ENCODE peak calls at places on chromosomes 2 and 18, in eight cellular contexts. Y is WERI-Rb-1, E is fibroblast of lung, C is HepG2, Q is fibroblast of mammary gland, S is bronchial epithelial cell, H is transverse colon, K is fibroblast of the aortic adventitia. U is an unnamed sample.

GRCh38 chr2:60385648-60386047 is 167.8 kb downstream of the BCL11A start:
- DNase-seq in K (no peak), Q (no peak), Y (no peak), E (no peak), H (no peak), C (no peak), S (no peak), U (peak)

GRCh38 chr2:36800381-36800780 is 103.9 kb downstream of the VIT start:
- DNase-seq in K (no peak), Q (no peak), H (no peak), Y (no peak), S (no peak), E (no peak), C (no peak), U (no peak)

GRCh38 chr2:38076710-38077430 is 919 bp upstream of the CYP1B1 start:
- DNase-seq in K (peak), H (peak), Q (peak), Y (peak), C (no peak), E (peak), S (peak), U (peak)

GRCh38 chr2:86703704-86704370 is 16.3 kb upstream of the RMND5A start:
- DNase-seq in K (peak), C (no peak), H (peak), Q (peak), Y (no peak), S (peak), E (peak), U (peak)

GRCh38 chr2:197170137-197170682 is 140.4 kb downstream of the ANKRD44 start:
- DNase-seq in Q (peak), C (no peak), E (no peak), K (peak), H (no peak), S (peak), Y (no peak), U (peak)

GRCh38 chr2:156867201-156867600 is 390.3 kb upstream of the GALNT5 start:
- DNase-seq in K (peak), H (no peak), S (peak), E (no peak), Y (no peak), Q (no peak), C (no peak), U (no peak)

GRCh38 chr2:161681043-161681442 is 56.8 kb downstream of the SLC4A10 start:
- DNase-seq in H (no peak), K (peak), Y (no peak), Q (peak), E (peak), C (no peak), S (peak), U (no peak)

GRCh38 chr18:62165583-62165982 is 21.3 kb downstream of the PIGN start:
- DNase-seq in K (no peak), E (no peak), Y (no peak), S (peak), H (no peak), C (no peak), Q (peak), U (no peak)

GRCh38 chr18:35345460-35345921 is 1.3 kb upstream of the ZNF24 start:
- DNase-seq in C (peak), K (peak), S (no peak), E (peak), Y (no peak), Q (no peak), H (no peak), U (no peak)

GRCh38 chr2:105919826-105920225 is 175.1 kb downstream of the NCK2 start:
- DNase-seq in H (peak), Q (peak), S (peak), E (peak), Y (peak), K (peak), C (peak), U (peak)

GRCh38 chr2:134491796-134492441 is 226.9 kb downstream of the TMEM163 start:
- DNase-seq in C (peak), E (no peak), Q (no peak), K (no peak), S (peak), H (no peak), Y (peak), U (no peak)

GRCh38 chr2:45043171-45043570 is 33.9 kb upstream of the SIX2 start:
- DNase-seq in C (no peak), K (no peak), H (peak), Q (no peak), E (no peak), S (no peak), Y (no peak), U (no peak)

GRCh38 chr2:214574077-214574775 is 163.4 kb downstream of the VWC2L start:
- DNase-seq in Y (no peak), S (no peak), H (no peak), C (no peak), E (no peak), K (no peak), Q (no peak), U (no peak)

GRCh38 chr18:35264409-35264808 is 23.6 kb downstream of the ZNF397 start:
- DNase-seq in C (no peak), Q (no peak), E (no peak), S (no peak), K (no peak), Y (no peak), H (no peak), U (no peak)

GRCh38 chr2:43368483-43369385 is 142.3 kb upstream of the ZFP36L2 start:
- DNase-seq in Q (peak), C (no peak), E (peak), H (no peak), S (no peak), K (peak), Y (no peak), U (no peak)

GRCh38 chr2:10284108-10284870 is 18.4 kb upstream of the HPCAL1 start:
- DNase-seq in H (no peak), Y (no peak), S (no peak), Q (no peak), E (no peak), K (no peak), C (no peak), U (no peak)

GRCh38 chr2:64762301-64762997 is 108.7 kb upstream of the SERTAD2 start:
- DNase-seq in C (no peak), Y (no peak), E (no peak), K (no peak), Q (no peak), H (no peak), S (no peak), U (no peak)

GRCh38 chr18:79679552-79680099 is at the start of gene CTDP1:
- DNase-seq in C (peak), K (peak), E (peak), Y (peak), Q (peak), H (peak), S (peak), U (peak)

GRCh38 chr18:79680891-79681339 is 1.3 kb downstream of the CTDP1 start:
- DNase-seq in K (no peak), E (no peak), S (no peak), Q (no peak), C (no peak), H (peak), Y (no peak), U (no peak)

GRCh38 chr18:79681484-79682387 is 2.1 kb downstream of the CTDP1 start:
- DNase-seq in H (peak), C (no peak), S (no peak), Q (no peak), Y (no peak), E (no peak), K (no peak), U (no peak)

GRCh38 chr18:79678665-79679551 is 695 bp upstream of the CTDP1 start:
- DNase-seq in K (peak), Q (peak), H (peak), S (peak), C (peak), Y (peak), E (peak), U (peak)

GRCh38 chr18:79680100-79680879 is 687 bp downstream of the CTDP1 start:
- DNase-seq in H (peak), Q (peak), S (peak), K (peak), Y (no peak), C (peak), E (peak), U (peak)
- TF ChIP-seq CTCF in H (no peak), Q (no peak), S (peak), K (no peak), Y (peak), C (no peak), E (no peak), U (peak)

GRCh38 chr2:163467206-163467605 is 268.6 kb downstream of the FIGN start:
- DNase-seq in Q (peak), E (no peak), C (no peak), K (no peak), S (no peak), H (no peak), Y (no peak), U (no peak)

GRCh38 chr2:163474319-163474744 is 261.5 kb downstream of the FIGN start:
- DNase-seq in C (peak), E (no peak), Y (no peak), Q (no peak), H (no peak), S (no peak), K (no peak), U (no peak)

GRCh38 chr2:163469561-163469962 is 266.2 kb downstream of the FIGN start:
- DNase-seq in S (no peak), C (no peak), H (no peak), Y (no peak), Q (peak), K (peak), E (no peak), U (no peak)

GRCh38 chr2:163475815-163476214 is 260.0 kb downstream of the FIGN start:
- DNase-seq in Y (no peak), E (no peak), Q (no peak), S (no peak), K (no peak), C (no peak), H (no peak), U (no peak)

GRCh38 chr2:163471947-163472346 is 263.9 kb downstream of the FIGN start:
- DNase-seq in S (peak), C (peak), E (peak), Y (no peak), H (no peak), K (peak), Q (peak), U (peak)
- TF ChIP-seq CTCF in S (peak), C (peak), E (peak), Y (peak), H (no peak), K (peak), Q (peak), U (peak)

GRCh38 chr2:153291718-153292117 is 186.8 kb downstream of the RPRM start:
- DNase-seq in K (no peak), H (no peak), E (no peak), S (no peak), C (no peak), Y (no peak), Q (no peak), U (no peak)

GRCh38 chr2:153287109-153287801 is 191.3 kb downstream of the RPRM start:
- DNase-seq in E (no peak), Y (peak), S (no peak), H (no peak), K (no peak), C (peak), Q (no peak), U (no peak)
- TF ChIP-seq CTCF in E (no peak), Y (peak), S (no peak), H (no peak), K (no peak), C (peak), Q (peak), U (peak)

GRCh38 chr2:223601932-223602676 is at the start of gene SCG2:
- DNase-seq in S (peak), E (peak), Q (peak), Y (peak), C (peak), H (peak), K (peak), U (peak)
- TF ChIP-seq CTCF in S (no peak), E (peak), Q (peak), Y (no peak), C (peak), H (no peak), K (peak), U (peak)

GRCh38 chr18:24941164-24941951 is 410.6 kb downstream of the ZNF521 start:
- DNase-seq in C (no peak), S (no peak), K (no peak), Q (no peak), E (no peak), H (no peak), Y (no peak), U (no peak)

GRCh38 chr18:24937624-24938285 is 414.2 kb downstream of the ZNF521 start:
- DNase-seq in Y (no peak), K (no peak), E (no peak), Q (no peak), H (no peak), C (no peak), S (no peak), U (no peak)

GRCh38 chr18:24935896-24936295 is 416.1 kb downstream of the ZNF521 start:
- DNase-seq in E (no peak), Y (no peak), H (no peak), Q (no peak), K (no peak), S (no peak), C (no peak), U (no peak)

GRCh38 chr18:24942144-24942543 is 409.8 kb downstream of the ZNF521 start:
- DNase-seq in Q (no peak), H (no peak), C (no peak), E (no peak), Y (no peak), K (no peak), S (no peak), U (no peak)

DNA sequence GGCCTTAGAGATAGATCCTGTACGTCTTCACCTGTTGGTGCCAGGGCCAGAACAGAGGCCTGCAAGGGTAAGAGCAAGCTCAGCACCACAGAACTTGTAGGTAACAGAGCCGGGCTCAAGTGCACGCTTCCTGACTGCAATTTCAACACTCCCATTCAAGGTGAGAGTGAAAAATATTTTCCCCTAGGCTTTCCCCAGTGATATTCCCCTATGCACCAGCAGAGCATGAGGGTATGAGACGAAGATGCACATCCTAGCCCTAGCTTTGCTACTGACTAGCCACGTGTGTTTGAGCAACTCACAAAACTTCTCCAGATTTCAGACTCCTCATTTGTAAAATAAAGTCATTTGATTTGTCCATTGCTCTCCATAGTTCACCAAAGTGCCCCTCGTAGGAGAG is 411.6 kb downstream of the ZNF521 start:
- DNase-seq in S (no peak), Y (no peak), E (no peak), Q (no peak), H (no peak), K (no peak), C (no peak), U (no peak)
- TF ChIP-seq CTCF in S (no peak), Y (no peak), E (no peak), Q (no peak), H (no peak), K (no peak), C (no peak), U (no peak)

GRCh38 chr2:203898697-203899096 is 31.1 kb downstream of the CTLA4 start:
- DNase-seq in E (no peak), Q (no peak), C (no peak), Y (no peak), H (no peak), S (no peak), K (no peak), U (no peak)

GRCh38 chr2:203905661-203906060 is 30.9 kb upstream of the ICOS start:
- DNase-seq in E (no peak), C (no peak), Y (no peak), K (peak), H (no peak), S (no peak), Q (peak), U (peak)

GRCh38 chr2:203908344-203909185 is 28.0 kb upstream of the ICOS start:
- DNase-seq in C (no peak), H (peak), Q (no peak), E (no peak), K (no peak), Y (no peak), S (no peak), U (no peak)

GRCh38 chr2:203900298-203900697 is 32.7 kb downstream of the CTLA4 start:
- DNase-seq in K (peak), Q (no peak), C (no peak), Y (no peak), E (no peak), H (no peak), S (no peak), U (no peak)

GRCh38 chr2:203904022-203904421 is 32.5 kb upstream of the ICOS start:
- DNase-seq in C (no peak), Y (no peak), K (no peak), S (no peak), Q (peak), E (no peak), H (no peak), U (no peak)
- TF ChIP-seq CTCF in C (no peak), Y (no peak), K (no peak), S (no peak), Q (no peak), E (no peak), H (no peak), U (no peak)

DNA sequence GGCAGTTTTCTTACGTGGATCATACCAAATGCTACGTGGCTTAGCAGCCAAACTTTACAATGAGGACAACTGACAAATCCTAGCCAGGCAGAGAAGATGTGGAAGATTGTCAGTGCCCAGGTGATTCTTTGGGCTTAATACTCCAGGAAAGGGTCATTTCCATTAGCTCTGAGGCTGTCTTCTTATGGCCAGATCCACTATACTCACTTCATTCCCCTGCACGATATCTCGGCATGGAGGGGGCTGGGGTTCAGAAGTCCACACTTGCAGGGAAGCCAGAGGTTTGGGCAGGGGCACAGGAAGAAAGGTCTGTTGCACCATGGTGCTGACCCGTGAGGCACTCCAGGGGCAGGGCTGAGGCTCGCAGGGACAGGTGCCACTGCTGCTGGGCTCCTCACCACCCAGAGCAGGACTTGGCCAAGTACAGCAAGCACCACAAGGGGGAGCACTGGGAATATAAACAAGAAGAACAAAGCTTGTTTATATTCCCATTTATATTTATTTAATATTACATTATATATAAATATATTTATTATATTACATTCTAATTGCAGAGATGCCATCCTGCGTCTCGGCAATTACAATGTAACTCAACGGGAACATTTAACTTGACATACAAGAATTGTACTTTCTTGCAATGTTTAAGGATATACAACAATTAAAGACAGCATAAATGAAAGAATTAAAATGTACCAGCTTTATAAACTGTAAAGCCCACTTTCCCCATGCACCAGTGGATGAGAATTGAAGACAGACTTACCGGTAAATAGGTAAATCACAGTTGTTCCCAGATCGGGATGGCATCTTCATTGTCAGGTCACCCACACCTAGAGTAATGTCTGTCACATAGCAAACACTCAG is 27.2 kb downstream of the CLUL1 start:
- DNase-seq in C (peak), H (peak), Y (peak), S (peak), K (peak), Q (peak), E (peak), U (peak)
- TF ChIP-seq CTCF in C (peak), H (peak), Y (peak), S (peak), K (peak), Q (peak), E (peak), U (peak)

DNA sequence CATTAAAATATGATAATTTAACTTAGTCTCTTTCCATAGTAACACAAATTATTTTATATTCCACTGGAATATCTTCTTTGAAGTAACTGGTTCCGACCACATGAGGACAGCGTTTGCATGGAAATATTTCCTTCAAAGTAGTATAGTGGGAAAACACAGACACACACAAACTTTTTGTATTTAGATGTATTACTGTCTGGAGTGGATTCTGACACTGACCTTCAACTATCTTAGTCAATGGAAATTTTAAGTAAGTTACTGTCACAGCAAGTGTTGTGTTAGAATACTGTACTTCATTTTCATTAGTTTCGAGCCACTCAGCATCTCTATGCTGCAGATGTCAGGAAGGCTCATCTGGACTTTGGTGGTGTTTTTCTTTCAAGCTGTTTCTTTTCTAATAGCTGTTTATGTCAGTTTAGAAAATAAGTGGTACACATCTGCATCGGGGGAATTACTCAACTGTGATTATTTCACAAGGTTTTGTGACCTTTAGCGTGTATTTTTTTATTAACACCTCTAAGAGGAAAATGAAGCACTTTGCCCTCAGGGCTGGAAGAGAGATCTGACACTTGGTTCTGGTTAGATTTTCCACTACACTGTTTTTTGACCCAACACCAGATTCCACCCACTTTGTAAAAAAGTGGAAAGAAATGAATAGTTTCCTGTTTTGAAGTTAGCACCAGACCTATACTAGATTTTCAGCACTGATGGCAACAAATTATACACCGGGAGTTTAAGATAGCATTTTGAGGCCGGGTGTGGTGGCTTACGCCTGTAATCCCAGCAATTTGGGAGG is 18.9 kb upstream of the THOC1 start:
- DNase-seq in H (no peak), E (peak), S (peak), C (peak), Q (peak), Y (peak), K (peak), U (peak)
- TF ChIP-seq CTCF in H (peak), E (peak), S (no peak), C (peak), Q (peak), Y (peak), K (peak), U (peak)

DNA sequence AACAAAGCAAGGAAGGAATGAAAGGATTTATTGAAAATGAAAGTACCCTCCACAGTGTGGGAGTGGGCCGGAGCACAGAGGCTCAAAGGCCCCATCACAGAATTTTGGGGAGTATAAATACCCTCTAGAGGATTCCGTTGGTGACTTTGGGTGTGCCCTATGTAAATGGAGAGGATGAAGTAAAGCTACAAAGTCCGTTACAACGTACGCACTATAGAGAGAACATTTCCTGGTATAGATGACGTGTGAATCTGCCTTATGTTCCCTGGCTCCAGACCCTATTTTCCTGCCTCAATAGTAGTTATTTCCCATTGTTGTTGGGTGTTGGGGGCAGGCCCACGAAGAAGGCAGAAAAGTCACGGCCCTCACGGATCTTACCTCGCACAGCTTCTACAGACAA is 65.3 kb downstream of the GALR1 start:
- DNase-seq in K (no peak), C (no peak), H (no peak), S (no peak), Q (no peak), Y (no peak), E (no peak), U (no peak)
- TF ChIP-seq CTCF in K (no peak), C (no peak), H (no peak), S (no peak), Q (no peak), Y (no peak), E (no peak), U (no peak)